ENCODE peak calls at places on chromosome X, in five cellular contexts. P, H, B, D and W are unnamed samples.

GRCh38 chrX:103211012-103211715 is 3.7 kb upstream of the BEX4 start:
- DNase-seq in P (peak; percentile 12), H (peak; percentile 25), D (peak; percentile 81), B (no peak), W (peak; percentile 22)

GRCh38 chrX:84501798-84502628 is at the start of gene HDX:
- DNase-seq in P (peak; percentile 44), B (peak; percentile 27), D (no peak), H (peak; percentile 16), W (peak; percentile 68)

GRCh38 chrX:115449742-115450141 is 111.2 kb upstream of the PLS3 start:
- DNase-seq in H (peak; percentile 39), P (no peak), B (no peak), D (peak; percentile 2), W (no peak)

GRCh38 chrX:134693644-134694043 is 35.4 kb upstream of the PLAC1 start:
- DNase-seq in B (no peak), D (no peak), H (no peak), P (no peak), W (no peak)

GRCh38 chrX:1502241-1502640 is 34.7 kb downstream of the P2RY8 start:
- DNase-seq in H (no peak), D (peak; percentile 27), B (no peak), P (no peak), W (no peak)

GRCh38 chrX:48468693-48469691 is 1.1 kb downstream of the SLC38A5 start:
- DNase-seq in D (peak; percentile 78), B (no peak), P (no peak), H (no peak), W (peak; percentile 48)

GRCh38 chrX:153406903-153407302 is 4.4 kb upstream of the ZFP92 start:
- DNase-seq in D (no peak), B (no peak), P (no peak), H (no peak), W (no peak)

GRCh38 chrX:12890467-12890866 is 16.0 kb upstream of the TLR8 start:
- DNase-seq in D (no peak), B (peak; percentile 87), P (no peak), H (no peak), W (no peak)

GRCh38 chrX:139203681-139204575 is 326.6 kb upstream of the F9 start:
- DNase-seq in P (no peak), B (no peak), H (no peak), D (no peak), W (peak; percentile 25)

GRCh38 chrX:13000311-13000811 is 25.5 kb downstream of the TMSB4X start:
- DNase-seq in D (no peak), P (no peak), B (peak; percentile 90), H (no peak), W (no peak)

GRCh38 chrX:18360867-18361266 is 6.4 kb upstream of the SCML2 start:
- DNase-seq in P (no peak), D (no peak), B (no peak), H (no peak), W (no peak)

GRCh38 chrX:125287282-125287681 is 32.4 kb upstream of the TEX13C start:
- DNase-seq in D (no peak), H (no peak), P (no peak), B (no peak), W (no peak)

GRCh38 chrX:37652053-37652452 is 33.5 kb upstream of the XK start:
- DNase-seq in P (no peak), H (no peak), D (peak; percentile 23), B (no peak), W (peak; percentile 13)

GRCh38 chrX:104136241-104137019 is 20.4 kb downstream of the SLC25A53 start:
- DNase-seq in B (peak; percentile 35), P (peak; percentile 70), D (peak; percentile 82), H (peak; percentile 70), W (peak; percentile 51)

GRCh38 chrX:21683910-21684309 is 25.8 kb upstream of the KLHL34 start:
- DNase-seq in B (no peak), D (no peak), H (no peak), P (no peak), W (no peak)

GRCh38 chrX:10377427-10377826 is 220.7 kb downstream of the CLCN4 start:
- DNase-seq in D (no peak), P (no peak), B (no peak), H (no peak), W (no peak)

GRCh38 chrX:154327026-154327820 is 31.6 kb downstream of the TKTL1 start:
- DNase-seq in P (no peak), H (no peak), D (no peak), B (no peak), W (no peak)

GRCh38 chrX:12360991-12361598 is 222.8 kb downstream of the FRMPD4 start:
- DNase-seq in D (no peak), H (no peak), P (no peak), B (no peak), W (no peak)

GRCh38 chrX:72169008-72169728 is 12.4 kb upstream of the PIN4 start:
- DNase-seq in D (peak; percentile 16), B (no peak), P (no peak), H (no peak), W (no peak)

GRCh38 chrX:2967998-2968909 is 38.1 kb upstream of the ARSH start:
- DNase-seq in P (no peak), H (no peak), B (no peak), D (peak; percentile 33), W (no peak)

GRCh38 chrX:136953867-136954787 is 73.6 kb upstream of the RBMX start:
- DNase-seq in H (peak; percentile 65), B (peak; percentile 30), P (peak; percentile 15), D (peak; percentile 83), W (peak; percentile 65)

GRCh38 chrX:440636-441035 is 53.9 kb upstream of the PPP2R3B start:
- DNase-seq in P (no peak), D (no peak), B (no peak), H (no peak), W (no peak)

GRCh38 chrX:110050885-110051284 is 48.0 kb downstream of the TMEM164 start:
- DNase-seq in P (no peak), D (no peak), B (no peak), H (no peak), W (no peak)

GRCh38 chrX:46376246-46376885 is 168.9 kb downstream of the ZNF674 start:
- DNase-seq in P (peak; percentile 59), B (no peak), H (peak; percentile 57), D (peak; percentile 2), W (peak; percentile 11)

GRCh38 chrX:23048806-23049573 is 49.2 kb downstream of the DDX53 start:
- DNase-seq in B (no peak), P (no peak), H (no peak), D (no peak), W (no peak)

GRCh38 chrX:75076429-75076828 is 79.7 kb downstream of the ABCB7 start:
- DNase-seq in B (no peak), D (no peak), P (no peak), H (no peak), W (no peak)
- TF ChIP-seq ESRRA in B (no peak), D (no peak), P (no peak), H (no peak), W (no peak)

GRCh38 chrX:129980540-129981206 is 1.8 kb upstream of the BCORL1 start:
- DNase-seq in H (peak; percentile 25), B (no peak), D (no peak), P (no peak), W (peak; percentile 57)
- TF ChIP-seq ESRRA in H (no peak), B (no peak), D (no peak), P (no peak), W (no peak)

GRCh38 chrX:133215747-133216146 is 2.4 kb downstream of the TFDP3 start:
- DNase-seq in H (peak; percentile 8), P (no peak), B (no peak), D (peak; percentile 29), W (peak; percentile 11)
- TF ChIP-seq ESRRA in H (no peak), P (no peak), B (no peak), D (no peak), W (no peak)

DNA sequence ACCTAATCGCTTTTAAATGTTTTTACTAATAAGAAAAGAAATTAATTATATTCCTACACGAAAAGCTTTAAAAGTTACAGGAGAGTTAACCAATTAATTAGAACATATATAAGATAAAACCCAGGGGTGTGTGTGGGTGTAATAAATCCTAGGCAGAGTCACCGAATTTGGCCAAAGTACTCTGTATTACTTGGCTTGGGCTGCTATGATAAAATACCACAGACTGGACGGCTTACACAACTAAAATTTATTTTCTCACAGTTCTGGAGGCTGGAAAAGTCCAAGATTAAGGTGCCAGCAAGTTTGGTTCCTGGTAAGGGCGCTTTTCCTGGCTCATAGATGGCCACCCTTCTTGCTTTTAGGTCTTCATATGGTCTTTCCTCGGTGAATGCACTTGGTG is 10.4 kb downstream of the AWAT1 start:
- DNase-seq in D (no peak), P (no peak), B (no peak), H (no peak), W (no peak)
- TF ChIP-seq ESRRA in D (no peak), P (no peak), B (no peak), H (no peak), W (no peak)

GRCh38 chrX:28586891-28587635 is at the start of gene IL1RAPL1:
- DNase-seq in D (no peak), H (no peak), B (no peak), P (peak; percentile 5), W (no peak)

GRCh38 chrX:28584025-28584424 is 3.2 kb upstream of the IL1RAPL1 start:
- DNase-seq in D (no peak), H (no peak), B (no peak), P (no peak), W (no peak)

GRCh38 chrX:28585767-28586166 is 1.5 kb upstream of the IL1RAPL1 start:
- DNase-seq in P (no peak), H (no peak), D (no peak), B (no peak), W (no peak)

GRCh38 chrX:28589048-28589447 is 1.8 kb downstream of the IL1RAPL1 start:
- DNase-seq in H (no peak), D (no peak), P (no peak), B (no peak), W (no peak)

GRCh38 chrX:28586291-28586690 is 955 bp upstream of the IL1RAPL1 start:
- DNase-seq in B (no peak), H (no peak), D (no peak), P (no peak), W (peak; percentile 38)
- TF ChIP-seq ESRRA in B (no peak), H (no peak), D (no peak), P (no peak), W (no peak)